ENCODE peak calls at places on chromosomes 12 and 14, in eight cellular contexts. I is fibroblast of pulmonary artery, H is body of pancreas, Q is PC-9, A is keratinocyte, E is left ventricle myocardium inferior, S is GM06990, C is cardiac muscle cell. N is an unnamed sample.

GRCh38 chr12:6199531-6200265 is 502 bp upstream of the CD9 start:
- DNase-seq in I (no peak), H (peak; percentile 54), Q (peak; percentile 33), A (no peak), E (no peak), S (no peak), C (peak; percentile 54), N (no peak)

GRCh38 chr12:2933586-2933985 is 25.6 kb upstream of the TEAD4 start:
- DNase-seq in I (no peak), H (no peak), Q (no peak), A (no peak), E (no peak), S (no peak), C (no peak), N (no peak)

GRCh38 chr14:91142214-91142668 is 28.4 kb downstream of the DGLUCY start:
- DNase-seq in I (no peak), H (no peak), Q (no peak), A (no peak), E (no peak), S (peak; percentile 62), C (no peak), N (no peak)

GRCh38 chr14:22180045-22180444 is 409.0 kb downstream of the DAD1 start:
- DNase-seq in I (no peak), H (no peak), Q (no peak), A (no peak), E (no peak), S (no peak), C (no peak), N (no peak)

GRCh38 chr12:67434653-67435375 is 165.7 kb downstream of the CAND1 start:
- DNase-seq in I (peak; percentile 90), H (no peak), Q (peak; percentile 70), A (no peak), E (no peak), S (no peak), C (no peak), N (no peak)

GRCh38 chr12:114508529-114509129 is 102.7 kb upstream of the TBX5 start:
- DNase-seq in I (peak; percentile 86), H (peak; percentile 66), Q (no peak), A (peak; percentile 17), E (peak; percentile 45), S (no peak), C (peak; percentile 88), N (no peak)

GRCh38 chr12:120742207-120742536 is 16.5 kb downstream of the ACADS start:
- DNase-seq in I (no peak), H (peak; percentile 87), Q (no peak), A (no peak), E (peak; percentile 40), S (no peak), C (no peak), N (no peak)

GRCh38 chr12:6294533-6295186 is 15.8 kb upstream of the PLEKHG6 start:
- DNase-seq in I (no peak), H (no peak), Q (peak; percentile 58), A (no peak), E (no peak), S (no peak), C (no peak), N (no peak)

GRCh38 chr14:66595394-66595793 is 87.4 kb downstream of the GPHN start:
- DNase-seq in I (no peak), H (no peak), Q (no peak), A (no peak), E (no peak), S (no peak), C (no peak), N (no peak)

GRCh38 chr14:101843665-101844064 is 82.2 kb downstream of the PPP2R5C start:
- DNase-seq in I (no peak), H (no peak), Q (no peak), A (no peak), E (no peak), S (peak; percentile 68), C (no peak), N (no peak)

GRCh38 chr12:115049617-115050016 is 365.6 kb upstream of the TBX3 start:
- DNase-seq in I (peak; percentile 40), H (no peak), Q (no peak), A (no peak), E (no peak), S (no peak), C (peak; percentile 45), N (no peak)

GRCh38 chr12:9792961-9793617 is 32.4 kb upstream of the CD69 start:
- DNase-seq in I (peak; percentile 58), H (no peak), Q (peak; percentile 80), A (no peak), E (no peak), S (no peak), C (no peak), N (no peak)

GRCh38 chr12:1531160-1531653 is 63.2 kb downstream of the FBXL14 start:
- DNase-seq in I (no peak), H (peak; percentile 17), Q (no peak), A (no peak), E (no peak), S (no peak), C (no peak), N (peak; percentile 68)

GRCh38 chr14:28767851-28768548 is 1.4 kb downstream of the FOXG1 start:
- DNase-seq in I (no peak), H (no peak), Q (no peak), A (no peak), E (no peak), S (peak; percentile 66), C (no peak), N (no peak)

GRCh38 chr12:48788852-48789775 is at the start of gene ADCY6:
- DNase-seq in I (peak; percentile 72), H (peak; percentile 89), Q (peak; percentile 61), A (no peak), E (peak; percentile 85), S (no peak), C (peak; percentile 88), N (no peak)

GRCh38 chr14:89572566-89573398 is 155.7 kb upstream of the FOXN3 start:
- DNase-seq in I (no peak), H (no peak), Q (no peak), A (no peak), E (no peak), S (no peak), C (no peak), N (no peak)

GRCh38 chr12:71655495-71655894 is 8.2 kb downstream of the ZFC3H1 start:
- DNase-seq in I (no peak), H (no peak), Q (no peak), A (no peak), E (no peak), S (no peak), C (no peak), N (no peak)
- H3K4me3 ChIP-seq in I (no peak overlapping the region), H (no peak overlapping the region), Q (no peak overlapping the region), A (no peak overlapping the region), E (no peak overlapping the region), S (no peak overlapping the region), C (no peak overlapping the region), N (no peak overlapping the region)

DNA sequence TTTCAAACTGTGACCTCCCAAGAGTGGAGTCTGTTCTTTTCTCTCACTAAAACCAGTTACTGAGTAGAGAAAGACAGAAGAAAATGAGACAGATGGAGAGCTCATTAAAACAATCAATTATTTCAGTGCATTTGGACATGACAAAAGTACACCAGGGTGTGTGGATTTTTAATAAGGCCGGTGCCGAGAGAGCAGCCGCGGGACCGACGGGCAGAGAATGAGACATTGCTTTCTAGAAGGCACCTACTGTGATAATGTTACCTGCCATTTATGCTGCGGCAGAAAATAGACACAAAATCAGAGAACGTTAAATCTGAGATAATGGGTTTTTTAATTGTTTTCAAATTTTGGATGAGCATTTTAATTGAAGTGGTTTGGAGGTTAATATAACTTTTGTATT is 70.7 kb downstream of the HSPB8 start:
- DNase-seq in I (no peak), H (no peak), Q (no peak), A (no peak), E (no peak), S (no peak), C (no peak), N (no peak)
- H3K4me3 ChIP-seq in I (no peak overlapping the region), H (no peak overlapping the region), Q (no peak overlapping the region), A (no peak overlapping the region), E (peak overlapping the region; percentile 1), S (no peak overlapping the region), C (no peak overlapping the region), N (no peak overlapping the region)

GRCh38 chr12:69834566-69834965 is 9.5 kb downstream of the MYRFL start:
- DNase-seq in I (no peak), H (no peak), Q (no peak), A (no peak), E (no peak), S (no peak), C (no peak), N (no peak)

GRCh38 chr12:69836015-69836414 is 11.0 kb downstream of the MYRFL start:
- DNase-seq in I (no peak), H (no peak), Q (no peak), A (no peak), E (no peak), S (no peak), C (no peak), N (no peak)

GRCh38 chr12:69835048-69835447 is 10.0 kb downstream of the MYRFL start:
- DNase-seq in I (no peak), H (no peak), Q (no peak), A (no peak), E (no peak), S (no peak), C (no peak), N (no peak)

GRCh38 chr12:69837191-69838085 is 12.4 kb downstream of the MYRFL start:
- DNase-seq in I (no peak), H (no peak), Q (no peak), A (no peak), E (no peak), S (no peak), C (no peak), N (no peak)

DNA sequence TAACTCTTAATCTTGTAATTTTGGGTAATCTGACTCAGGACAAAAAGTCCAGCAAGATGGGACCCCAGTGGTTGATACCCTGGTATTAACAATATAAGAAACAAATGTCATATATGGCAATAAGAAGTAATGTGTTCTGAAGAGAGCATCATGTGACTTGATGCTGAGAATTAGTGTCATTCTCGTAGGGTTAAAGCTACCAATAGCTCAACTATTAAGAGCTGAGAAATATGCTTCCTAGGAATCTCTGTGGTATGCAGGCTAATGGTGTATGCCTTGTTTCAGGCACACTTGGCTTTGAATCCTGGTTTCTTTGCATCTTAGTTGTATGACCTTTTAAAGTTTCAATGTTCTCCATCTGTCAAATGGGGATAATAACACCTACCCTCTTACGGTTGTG is 9.1 kb downstream of the MYRFL start:
- DNase-seq in I (no peak), H (no peak), Q (no peak), A (no peak), E (no peak), S (no peak), C (no peak), N (no peak)
- H3K4me3 ChIP-seq in I (no peak overlapping the region), H (no peak overlapping the region), Q (no peak overlapping the region), A (no peak overlapping the region), E (no peak overlapping the region), S (no peak overlapping the region), C (no peak overlapping the region), N (no peak overlapping the region)

DNA sequence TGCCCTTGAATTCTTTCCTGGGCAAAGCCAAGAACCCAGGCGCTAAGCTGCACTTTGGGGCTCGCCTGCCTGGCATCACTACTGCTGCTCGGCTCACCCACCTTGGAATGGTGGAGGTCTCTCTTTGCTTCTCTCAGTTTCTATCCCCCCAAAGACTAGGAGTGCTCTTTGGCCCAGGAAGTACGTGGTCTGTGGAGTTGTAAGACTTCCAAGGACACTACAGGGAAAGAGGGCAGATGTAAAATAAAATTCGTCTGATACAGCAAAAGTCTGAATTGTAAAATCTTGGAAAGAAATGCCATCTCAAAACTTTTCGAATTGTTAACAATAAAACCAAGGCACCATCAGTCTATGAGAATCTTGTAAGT is 52.5 kb upstream of the MAP1LC3B2 start:
- DNase-seq in I (no peak), H (no peak), Q (no peak), A (no peak), E (no peak), S (no peak), C (no peak), N (no peak)
- H3K4me3 ChIP-seq in I (no peak overlapping the region), H (no peak overlapping the region), Q (no peak overlapping the region), A (no peak overlapping the region), E (no peak overlapping the region), S (no peak overlapping the region), C (no peak overlapping the region), N (no peak overlapping the region)

N was measured in RWPE2.